ENCODE peak calls at places on chromosomes 16 and 17, in nine cellular contexts. J, H, F, T, O, A, R, K and N are unnamed samples.

GRCh38 chr17:7238418-7239090 is 703 bp downstream of the PHF23 start:
- DNase-seq in J (peak; percentile 61), H (peak; percentile 48), F (peak; percentile 32), T (peak; percentile 37), O (no peak), A (no peak), R (peak; percentile 40), K (no peak), N (no peak)

GRCh38 chr16:11138026-11138768 is 117.8 kb downstream of the SOCS1 start:
- DNase-seq in J (no peak), H (no peak), F (no peak), T (no peak), O (no peak), A (no peak), R (no peak), K (no peak), N (no peak)

GRCh38 chr17:16909887-16910286 is 62.0 kb downstream of the TNFRSF13B start:
- DNase-seq in J (no peak), H (no peak), F (no peak), T (no peak), O (no peak), A (no peak), R (peak; percentile 48), K (peak; percentile 13), N (no peak)

GRCh38 chr16:87314990-87315420 is 2.2 kb downstream of the C16orf95 start:
- DNase-seq in J (no peak), H (no peak), F (no peak), T (no peak), O (no peak), A (no peak), R (no peak), K (no peak), N (no peak)

GRCh38 chr17:50476545-50477315 is 1.9 kb upstream of the RSAD1 start:
- DNase-seq in J (no peak), H (no peak), F (no peak), T (no peak), O (no peak), A (no peak), R (no peak), K (no peak), N (no peak)

GRCh38 chr17:74391771-74392170 is 24.5 kb downstream of the GPR142 start:
- DNase-seq in J (no peak), H (no peak), F (no peak), T (no peak), O (no peak), A (no peak), R (no peak), K (no peak), N (no peak)

GRCh38 chr16:75198135-75198600 is 8.8 kb downstream of the CTRB2 start:
- DNase-seq in J (no peak), H (no peak), F (no peak), T (no peak), O (peak; percentile 61), A (peak; percentile 27), R (no peak), K (no peak), N (peak; percentile 25)

GRCh38 chr16:28140788-28141618 is 70.8 kb downstream of the XPO6 start:
- DNase-seq in J (peak; percentile 74), H (no peak), F (no peak), T (peak; percentile 56), O (no peak), A (no peak), R (no peak), K (no peak), N (no peak)

GRCh38 chr17:47813512-47814031 is 8.0 kb downstream of the OSBPL7 start:
- DNase-seq in J (no peak), H (no peak), F (no peak), T (no peak), O (no peak), A (peak; percentile 45), R (no peak), K (no peak), N (no peak)